ENCODE peak calls at places on chromosomes 11 and 22, in five cellular contexts. J is CD4-positive, alpha-beta memory T cell; S is stimulated activated CD4-positive, alpha-beta T cell treated with anti-CD3 and anti-CD28 coated beads, Interleukin-2, amount 100 ng/mL, for 48 hours; Y is NCI-H1105; G is naive thymus-derived CD8-positive, alpha-beta T cell. T is an unnamed sample.

GRCh38 chr11:99548264-99548663 is 527.5 kb downstream of the CNTN5 start:
- DNase-seq in J (no peak), S (no peak), Y (no peak), G (no peak), T (no peak)

GRCh38 chr11:57349491-57350274 is 11.5 kb downstream of the P2RX3 start:
- DNase-seq in J (peak), S (peak), Y (no peak), G (peak), T (peak)

GRCh38 chr11:35963911-35964310 is 20.0 kb downstream of the LDLRAD3 start:
- DNase-seq in J (no peak), S (no peak), Y (no peak), G (no peak), T (no peak)

GRCh38 chr11:10701982-10702381 is 8.4 kb upstream of the IRAG1 start:
- DNase-seq in J (no peak), S (no peak), Y (no peak), G (no peak), T (no peak)

GRCh38 chr22:36366291-36366708 is 21.5 kb downstream of the MYH9 start:
- DNase-seq in J (no peak), S (no peak), Y (no peak), G (no peak), T (no peak)

GRCh38 chr11:119460582-119460981 is 37.6 kb upstream of the THY1 start:
- DNase-seq in J (no peak), S (no peak), Y (no peak), G (no peak), T (no peak)

GRCh38 chr11:104183572-104183971 is 19.6 kb upstream of the PDGFD start:
- DNase-seq in J (no peak), S (no peak), Y (no peak), G (no peak), T (no peak)

GRCh38 chr11:69257134-69257533 is 36.8 kb upstream of the MYEOV start:
- DNase-seq in J (no peak), S (no peak), Y (no peak), G (no peak), T (no peak)

GRCh38 chr22:32622004-32622761 is 147.6 kb downstream of the FBXO7 start:
- DNase-seq in J (no peak), S (no peak), Y (no peak), G (no peak), T (no peak)

GRCh38 chr22:19890502-19891349 is 36.1 kb upstream of the GNB1L start:
- DNase-seq in J (no peak), S (no peak), Y (no peak), G (no peak), T (no peak)

GRCh38 chr11:44286268-44286880 is 23.6 kb downstream of the ALX4 start:
- DNase-seq in J (peak), S (peak), Y (peak), G (peak), T (peak)

GRCh38 chr11:80638296-80638695 is 1197.5 kb upstream of the TENM4 start:
- DNase-seq in J (no peak), S (no peak), Y (no peak), G (no peak), T (no peak)

GRCh38 chr11:103842795-103843194 is 193.6 kb upstream of the DDI1 start:
- DNase-seq in J (no peak), S (no peak), Y (no peak), G (no peak), T (no peak)

GRCh38 chr11:69088676-69089146 is 40.0 kb downstream of the TPCN2 start:
- DNase-seq in J (peak), S (peak), Y (peak), G (peak), T (peak)

GRCh38 chr11:944711-945470 is 19.2 kb downstream of the AP2A2 start:
- DNase-seq in J (no peak), S (no peak), Y (no peak), G (no peak), T (no peak)

GRCh38 chr22:45602824-45603301 is 68.8 kb upstream of the ATXN10 start:
- DNase-seq in J (no peak), S (no peak), Y (no peak), G (no peak), T (no peak)

GRCh38 chr11:10902756-10903155 is 44.9 kb upstream of the ZBED5 start:
- DNase-seq in J (no peak), S (no peak), Y (no peak), G (no peak), T (no peak)

GRCh38 chr11:120432056-120433018 is 79.2 kb upstream of the GRIK4 start:
- DNase-seq in J (peak), S (peak), Y (no peak), G (no peak), T (no peak)

GRCh38 chr11:132022718-132023117 is 652.3 kb downstream of the NTM start:
- DNase-seq in J (no peak), S (no peak), Y (no peak), G (no peak), T (no peak)

GRCh38 chr11:47186937-47187681 is 875 bp upstream of the PACSIN3 start:
- DNase-seq in J (peak), S (peak), Y (no peak), G (peak), T (no peak)

GRCh38 chr11:28133146-28133545 is 25.0 kb downstream of the METTL15 start:
- DNase-seq in J (no peak), S (no peak), Y (no peak), G (no peak), T (no peak)

GRCh38 chr11:36311926-36312592 is 16.0 kb downstream of the PRR5L start:
- DNase-seq in J (no peak), S (no peak), Y (no peak), G (no peak), T (peak)

T was measured in NCI-H774.